ENCODE peak calls at places on chromosomes 11 and 22, in four cellular contexts. V is HepG2, A is K562, Q is HCT116. L is an unnamed sample.

GRCh38 chr11:74417379-74417804 is 19.2 kb upstream of the PGM2L1 start:
- DNase-seq in A (no peak), V (no peak), Q (no peak), L (no peak)

GRCh38 chr11:102564110-102564509 is 33.6 kb upstream of the MMP7 start:
- DNase-seq in A (peak), Q (peak), V (peak), L (peak)

GRCh38 chr22:24950272-24950902 is 2.1 kb upstream of the KIAA1671 start:
- DNase-seq in Q (no peak), A (no peak), V (peak), L (no peak)

GRCh38 chr22:48729499-48730171 is 1098.0 kb downstream of the BRD1 start:
- DNase-seq in A (no peak), V (no peak), Q (no peak), L (no peak)

GRCh38 chr11:103798029-103798428 is 238.4 kb upstream of the DDI1 start:
- DNase-seq in A (no peak), V (no peak), Q (no peak), L (no peak)

GRCh38 chr22:25765801-25766200 is 23.8 kb downstream of the MYO18B start:
- DNase-seq in V (no peak), Q (no peak), A (no peak), L (no peak)

GRCh38 chr11:57172031-57172430 is 9.7 kb upstream of the LRRC55 start:
- DNase-seq in Q (no peak), A (no peak), V (no peak), L (no peak)

GRCh38 chr11:120574881-120575280 is 63.3 kb downstream of the GRIK4 start:
- DNase-seq in A (no peak), Q (no peak), V (no peak), L (no peak)

GRCh38 chr22:20408891-20409290 is 14.9 kb downstream of the ZNF74 start:
- DNase-seq in A (no peak), Q (no peak), V (no peak), L (no peak)

GRCh38 chr22:42633013-42633412 is 7.4 kb downstream of the ATP5MGL start:
- DNase-seq in Q (no peak), A (no peak), V (no peak), L (no peak)

GRCh38 chr22:29469755-29470154 is 10.3 kb upstream of the NEFH start:
- DNase-seq in Q (no peak), A (no peak), V (no peak), L (no peak)

GRCh38 chr11:96614101-96614500 is 224.3 kb downstream of the JRKL start:
- DNase-seq in Q (no peak), A (no peak), V (no peak), L (no peak)

GRCh38 chr22:50281384-50281760 is 11.2 kb upstream of the MAPK11 start:
- DNase-seq in Q (no peak), A (no peak), V (no peak), L (no peak)
- TF ChIP-seq SIN3A in Q (no peak), A (no peak), V (no peak), L (no peak)

GRCh38 chr11:63609971-63610580 is 4.2 kb downstream of the PLAAT3 start:
- DNase-seq in A (no peak), Q (no peak), V (no peak), L (no peak)

GRCh38 chr11:63611395-63611747 is 2.9 kb downstream of the PLAAT3 start:
- DNase-seq in Q (no peak), A (no peak), V (no peak), L (no peak)

GRCh38 chr11:63609536-63609935 is 4.7 kb downstream of the PLAAT3 start:
- DNase-seq in V (no peak), A (no peak), Q (no peak), L (no peak)

GRCh38 chr11:63610604-63611394 is 3.4 kb downstream of the PLAAT3 start:
- DNase-seq in V (no peak), A (no peak), Q (no peak), L (no peak)

GRCh38 chr11:63608353-63609345 is 5.6 kb downstream of the PLAAT3 start:
- DNase-seq in A (no peak), Q (no peak), V (no peak), L (no peak)
- TF ChIP-seq TCF7L2 in A (no peak), Q (no peak), V (no peak), L (no peak)

DNA sequence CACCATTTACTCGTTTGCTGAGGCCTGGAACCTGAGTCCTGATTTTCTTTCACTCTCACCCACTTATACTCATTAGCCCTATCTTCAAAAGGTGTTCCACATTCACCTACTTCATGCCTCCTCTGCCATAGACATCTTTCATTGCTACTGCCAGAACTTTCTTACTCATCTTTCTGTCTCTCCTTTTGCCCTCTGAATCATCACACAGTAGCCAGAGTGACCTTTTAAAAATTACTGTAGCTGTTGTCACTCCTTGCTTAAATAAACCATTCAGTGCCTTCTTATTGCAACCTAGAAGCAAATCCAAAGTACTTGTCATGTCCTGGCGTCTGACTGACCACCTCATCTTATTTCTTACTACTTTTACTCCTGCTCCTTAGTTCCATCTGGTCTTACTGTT is 38.2 kb downstream of the ATXN10 start:
- DNase-seq in A (no peak), V (no peak), Q (no peak), L (no peak)
- TF ChIP-seq SIN3A in A (no peak), V (no peak), Q (no peak), L (no peak)

DNA sequence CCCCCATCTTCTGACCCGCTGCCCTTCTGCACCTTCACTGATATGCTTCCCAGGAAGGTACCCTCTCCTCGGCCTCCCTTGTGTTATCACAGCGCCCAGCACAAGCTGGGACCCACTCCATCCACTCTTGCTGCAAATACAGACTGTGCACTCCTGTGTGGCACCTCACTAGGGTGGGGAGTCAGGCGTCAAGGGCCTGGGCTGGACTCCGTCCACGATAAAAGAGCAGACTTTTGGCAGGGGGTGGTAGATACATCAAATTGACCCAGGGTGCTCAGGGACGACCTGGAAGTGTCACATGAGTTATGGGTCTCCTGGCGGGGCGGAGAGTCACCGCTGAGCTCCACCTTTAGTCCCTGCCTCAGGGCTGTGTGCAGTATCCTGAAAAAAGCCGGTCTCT is 908 bp downstream of the TRPM5 start:
- DNase-seq in V (no peak), A (no peak), Q (no peak), L (no peak)
- TF ChIP-seq TCF7L2 in V (no peak), A (no peak), Q (no peak), L (no peak)

GRCh38 chr11:109914038-109914437 is 179.2 kb upstream of the ZC3H12C start:
- DNase-seq in Q (peak), A (no peak), V (no peak), L (no peak)
- TF ChIP-seq SIN3A in Q (no peak), A (no peak), V (no peak), L (no peak)

GRCh38 chr11:85626496-85626895 is 648 bp downstream of the DLG2 start:
- DNase-seq in A (peak), V (no peak), Q (no peak), L (no peak)

GRCh38 chr11:85627998-85628770 is at the start of gene TMEM126B:
- DNase-seq in A (peak), V (peak), Q (peak), L (peak)

GRCh38 chr11:85628771-85629341 is 463 bp downstream of the TMEM126B start:
- DNase-seq in V (peak), A (no peak), Q (no peak), L (no peak)

DNA sequence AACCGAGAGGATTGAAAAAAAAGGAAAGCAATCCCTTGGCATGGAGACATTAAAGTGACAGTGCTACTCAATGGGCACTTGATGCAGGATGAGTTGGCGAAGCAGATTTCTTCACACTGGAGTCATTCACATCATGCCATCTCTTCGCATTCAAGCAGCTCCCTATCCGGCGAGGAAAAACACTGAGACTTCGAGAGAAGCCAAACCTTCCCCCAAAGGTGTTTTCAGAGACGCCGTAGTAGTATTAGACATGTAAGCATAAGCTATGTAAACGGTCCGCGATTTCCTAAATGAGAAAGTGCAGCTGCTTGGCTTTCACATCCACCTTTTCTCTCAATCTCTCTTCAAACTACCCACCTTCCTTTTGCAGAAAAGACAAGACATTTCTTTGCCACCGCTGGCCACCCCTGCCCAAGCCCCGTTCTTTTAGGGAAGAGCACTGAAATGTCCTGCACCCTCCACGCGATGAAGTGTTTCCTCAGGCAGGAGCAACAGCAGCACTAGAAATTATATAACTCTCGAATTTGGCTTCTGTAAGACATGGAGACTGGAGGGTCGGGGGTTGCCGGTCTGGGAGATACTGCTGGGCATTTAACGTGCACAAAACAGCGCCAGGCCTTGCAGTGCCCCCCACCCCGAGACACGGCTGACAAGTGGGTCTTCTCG is at the start of gene DLG2:
- DNase-seq in V (no peak), A (peak), Q (no peak), L (no peak)
- TF ChIP-seq TCF7L2 in V (no peak), A (no peak), Q (no peak), L (no peak)

GRCh38 chr11:45146072-45147016 is at the start of gene PRDM11:
- DNase-seq in A (peak), Q (peak), V (no peak), L (no peak)
- TF ChIP-seq SIN3A in A (no peak), Q (no peak), V (no peak), L (no peak)

L was measured in Panc1.